ENCODE peak calls at places on chromosomes 7 and 10, in four cellular contexts. X is lung microvascular endothelial cell, N is mucosa of descending colon, G is suprapubic skin. K is an unnamed sample.

GRCh38 chr10:1964476-1964875 is 227.2 kb upstream of the ADARB2 start:
- DNase-seq in X (no peak), N (no peak), G (no peak), K (no peak)

GRCh38 chr10:1171182-1171581 is 115.0 kb downstream of the WDR37 start:
- DNase-seq in X (no peak), N (no peak), G (no peak), K (no peak)

GRCh38 chr10:17740668-17741067 is 11.3 kb upstream of the TMEM236 start:
- DNase-seq in X (no peak), N (no peak), G (no peak), K (no peak)

GRCh38 chr7:139673230-139673629 is 104.6 kb downstream of the HIPK2 start:
- DNase-seq in X (no peak), N (no peak), G (no peak), K (no peak)

GRCh38 chr10:83536426-83536825 is 602.9 kb upstream of the GHITM start:
- DNase-seq in X (no peak), N (no peak), G (no peak), K (no peak)

GRCh38 chr10:18157909-18158308 is 17.7 kb downstream of the CACNB2 start:
- DNase-seq in X (no peak), N (no peak), G (no peak), K (no peak)

GRCh38 chr7:155430606-155431005 is 27.3 kb upstream of the EN2 start:
- DNase-seq in X (no peak), N (no peak), G (no peak), K (no peak)

GRCh38 chr10:33876547-33877400 is 542.3 kb upstream of the NRP1 start:
- DNase-seq in X (no peak), N (peak), G (no peak), K (no peak)

GRCh38 chr7:110224643-110225042 is 866.3 kb upstream of the LRRN3 start:
- DNase-seq in X (no peak), N (no peak), G (no peak), K (no peak)

GRCh38 chr7:46558482-46559193 is 637.6 kb upstream of the IGFBP3 start:
- DNase-seq in X (no peak), N (no peak), G (peak), K (no peak)

GRCh38 chr10:76905251-76905650 is 732.4 kb downstream of the KCNMA1 start:
- DNase-seq in X (no peak), N (no peak), G (no peak), K (no peak)

GRCh38 chr10:79405995-79406515 is 39.4 kb downstream of the ZCCHC24 start:
- DNase-seq in X (no peak), N (no peak), G (peak), K (no peak)

GRCh38 chr10:133474833-133475734 is 21.3 kb downstream of the SCART1 start:
- DNase-seq in X (no peak), N (peak), G (no peak), K (no peak)